ENCODE peak calls at places on chromosomes 12 and 14, in ten cellular contexts. Y is A549, C is suprapubic skin, T is ovary, J is stomach, U is K562, L is sigmoid colon, P is upper lobe of left lung, D is tibial nerve, Z is SK-N-SH. N is an unnamed sample.

GRCh38 chr12:108561852-108562347 is 496 bp upstream of the ISCU start:
- DNase-seq in Y (no peak), C (no peak), T (no peak), J (no peak), U (no peak), L (no peak), P (no peak), D (no peak), Z (no peak), N (no peak)

GRCh38 chr12:26327975-26328635 is 132.7 kb downstream of the SSPN start:
- DNase-seq in Y (no peak), C (no peak), T (no peak), J (no peak), U (no peak), L (no peak), P (no peak), D (no peak), Z (no peak), N (no peak)

GRCh38 chr12:111766608-111767361 is at the start of gene ALDH2:
- DNase-seq in Y (peak; percentile 85), C (peak; percentile 88), T (peak; percentile 86), J (peak; percentile 83), U (peak; percentile 93), L (peak; percentile 91), P (peak; percentile 95), D (peak; percentile 70), Z (peak; percentile 99), N (no peak)

GRCh38 chr12:11954181-11954580 is 116.6 kb upstream of the BCL2L14 start:
- DNase-seq in Y (no peak), C (no peak), T (no peak), J (no peak), U (no peak), L (no peak), P (no peak), D (no peak), Z (no peak), N (peak; percentile 55)

GRCh38 chr14:36001936-36002335 is 174.6 kb downstream of the PTCSC3 start:
- DNase-seq in Y (no peak), C (no peak), T (no peak), J (no peak), U (no peak), L (no peak), P (no peak), D (no peak), Z (no peak), N (no peak)

GRCh38 chr14:50666772-50667490 is 1.2 kb downstream of the SAV1 start:
- DNase-seq in Y (no peak), C (no peak), T (peak; percentile 50), J (peak; percentile 50), U (peak; percentile 16), L (peak; percentile 78), P (no peak), D (peak; percentile 53), Z (peak; percentile 23), N (no peak)

GRCh38 chr12:2163172-2163927 is 110.6 kb downstream of the CACNA1C start:
- DNase-seq in Y (no peak), C (peak; percentile 85), T (peak; percentile 91), J (peak; percentile 70), U (peak; percentile 16), L (peak; percentile 95), P (no peak), D (peak; percentile 77), Z (no peak), N (peak; percentile 95)

GRCh38 chr12:43306066-43306465 is 245.9 kb downstream of the ADAMTS20 start:
- DNase-seq in Y (peak; percentile 10), C (no peak), T (no peak), J (no peak), U (no peak), L (peak; percentile 71), P (no peak), D (no peak), Z (no peak), N (no peak)

GRCh38 chr14:105845725-105846309 is 319.4 kb downstream of the TMEM121 start:
- DNase-seq in Y (no peak), C (peak; percentile 65), T (no peak), J (no peak), U (no peak), L (no peak), P (peak; percentile 62), D (no peak), Z (no peak), N (no peak)

DNA sequence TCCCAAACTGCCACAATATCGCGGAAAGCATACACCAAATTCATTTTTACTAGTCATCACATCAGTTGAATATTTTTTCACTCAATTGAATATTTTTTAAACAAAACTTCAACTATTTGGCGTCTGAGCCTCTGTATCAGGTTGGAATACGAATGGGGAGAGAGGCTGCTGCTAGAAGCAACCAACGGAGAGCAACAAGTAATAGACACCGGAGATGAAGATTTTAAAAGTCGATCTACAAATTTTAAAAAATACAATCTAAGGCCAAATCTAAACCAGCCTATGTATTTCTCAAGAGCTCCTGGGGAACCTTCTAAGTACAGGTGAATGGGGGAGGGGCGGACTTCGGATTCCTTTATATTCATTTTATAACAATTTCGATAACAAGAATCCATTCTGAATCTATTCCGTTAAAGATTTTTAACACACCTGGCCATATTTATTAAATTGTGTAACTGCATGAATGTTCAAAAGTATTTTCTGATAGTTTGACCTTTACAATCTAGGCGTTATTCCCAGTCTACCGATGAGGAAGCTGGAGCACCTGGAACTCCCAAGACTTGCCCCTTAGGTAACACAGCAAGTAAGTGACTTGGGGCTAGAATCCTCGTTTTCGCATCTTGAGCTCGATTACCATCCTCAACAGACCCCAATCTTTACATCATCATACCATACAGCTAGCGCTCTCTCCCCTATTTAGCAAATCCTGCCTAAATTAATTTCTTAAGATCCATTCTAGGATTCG is 1.2 kb downstream of the GNPNAT1 start:
- DNase-seq in Y (no peak), C (no peak), T (no peak), J (no peak), U (peak; percentile 11), L (no peak), P (no peak), D (no peak), Z (no peak), N (no peak)
- TF ChIP-seq EP300 in Y (no peak), C (no peak), T (no peak), J (no peak), U (no peak), L (no peak), P (no peak), D (no peak), Z (no peak), N (no peak)

DNA sequence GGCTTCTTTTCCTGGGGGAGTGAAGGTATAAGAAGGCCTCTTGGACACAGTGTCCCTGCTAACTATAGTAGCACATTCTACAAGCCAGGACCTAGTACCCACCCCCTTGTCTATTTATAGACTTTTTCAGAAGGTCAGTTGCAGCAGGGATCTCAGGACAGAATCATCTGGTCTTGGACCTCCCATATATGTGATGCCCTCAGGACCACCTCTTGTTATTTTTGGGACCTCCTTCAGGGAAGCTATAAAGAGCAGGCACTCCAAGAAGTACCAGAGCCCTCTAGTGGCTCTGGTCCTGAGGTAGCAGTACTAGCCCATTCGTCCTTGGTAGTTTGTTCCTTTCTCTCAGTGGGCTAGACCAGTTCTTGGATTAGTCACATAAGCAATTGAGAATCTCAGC is 4.3 kb downstream of the COQ10A start:
- DNase-seq in Y (peak; percentile 50), C (no peak), T (no peak), J (no peak), U (peak; percentile 53), L (no peak), P (no peak), D (no peak), Z (no peak), N (no peak)
- TF ChIP-seq CTCF in Y (peak; percentile 59), C (no peak), T (no peak), J (no peak), U (peak; percentile 68), L (no peak), P (no peak), D (no peak), Z (peak; percentile 58), N (peak; percentile 53)

GRCh38 chr12:13209279-13210021 is 12.9 kb downstream of the EMP1 start:
- DNase-seq in Y (no peak), C (no peak), T (no peak), J (no peak), U (no peak), L (no peak), P (no peak), D (no peak), Z (no peak), N (no peak)
- H3K27ac ChIP-seq in Y (peak overlapping the region; percentile 76), C (no peak overlapping the region), T (no peak overlapping the region), J (peak overlapping the region; percentile 33), U (no peak overlapping the region), L (no peak overlapping the region), P (peak overlapping the region; percentile 14), D (peak overlapping the region; percentile 15), Z (peak overlapping the region; percentile 100), N (peak overlapping the region; percentile 42)

GRCh38 chr14:104343294-104343625 is 204.9 kb downstream of the KIF26A start:
- DNase-seq in Y (no peak), C (peak; percentile 71), T (no peak), J (no peak), U (no peak), L (peak; percentile 56), P (no peak), D (no peak), Z (no peak), N (no peak)

GRCh38 chr14:104343690-104344640 is 205.6 kb downstream of the KIF26A start:
- DNase-seq in Y (no peak), C (peak; percentile 54), T (peak; percentile 10), J (peak; percentile 24), U (no peak), L (peak; percentile 41), P (peak; percentile 47), D (no peak), Z (peak; percentile 42), N (no peak)

GRCh38 chr14:104344815-104345214 is 206.4 kb downstream of the KIF26A start:
- DNase-seq in Y (no peak), C (no peak), T (no peak), J (no peak), U (no peak), L (no peak), P (no peak), D (no peak), Z (no peak), N (no peak)

GRCh38 chr14:104341532-104342434 is 203.4 kb downstream of the KIF26A start:
- DNase-seq in Y (peak; percentile 81), C (no peak), T (peak; percentile 80), J (peak; percentile 49), U (peak; percentile 76), L (peak; percentile 73), P (peak; percentile 80), D (no peak), Z (peak; percentile 67), N (no peak)

DNA sequence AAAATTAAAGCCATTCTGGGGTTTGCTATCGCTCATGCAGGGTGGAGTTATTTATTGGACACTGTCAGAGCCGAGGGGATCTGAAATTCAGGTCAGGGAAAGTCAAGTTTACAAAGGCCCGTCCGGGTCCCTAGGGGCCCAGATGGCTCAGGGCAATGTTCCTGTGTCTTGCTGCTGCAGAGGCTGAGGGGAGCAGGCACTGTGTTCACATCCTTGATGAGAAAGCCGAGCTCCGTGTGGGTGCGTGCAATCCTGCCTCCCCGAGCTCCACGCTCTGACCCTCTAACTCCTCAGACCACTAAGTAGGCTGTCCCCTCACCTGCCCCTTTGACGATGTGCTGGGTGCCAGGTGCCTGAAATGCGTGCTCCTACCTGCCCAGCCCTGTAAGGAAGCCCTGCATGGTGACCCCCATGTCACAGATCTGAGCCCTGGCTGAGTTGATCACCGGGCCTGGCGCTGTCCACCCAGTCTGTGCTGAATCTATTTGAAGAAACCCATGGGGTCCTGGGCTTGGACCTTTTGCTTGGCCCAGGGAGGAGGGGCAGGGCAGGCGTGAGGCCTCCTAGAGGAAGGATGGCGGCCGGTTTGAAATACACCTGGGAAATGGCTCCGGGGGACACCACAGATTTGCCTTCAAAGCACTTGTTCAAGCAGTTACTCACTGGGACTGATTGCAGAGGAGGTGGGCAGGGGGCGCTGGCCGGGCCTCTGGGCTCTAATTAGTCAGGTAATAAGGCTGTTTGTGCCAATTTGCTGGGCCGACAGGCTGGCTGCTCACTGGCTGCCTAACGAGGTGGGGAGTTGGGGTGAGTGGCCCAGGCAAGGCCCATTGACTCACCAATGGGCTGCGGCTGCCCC is 204.3 kb downstream of the KIF26A start:
- DNase-seq in Y (no peak), C (peak; percentile 76), T (peak; percentile 30), J (peak; percentile 21), U (no peak), L (peak; percentile 40), P (peak; percentile 69), D (no peak), Z (no peak), N (no peak)
- TF ChIP-seq EP300 in Y (no peak), C (no peak), T (no peak), J (no peak), U (no peak), L (no peak), P (no peak), D (no peak), Z (no peak), N (no peak)